ENCODE peak calls at places on chromosomes 6 and 20, in five cellular contexts. One of them, this sample, is unnamed.

GRCh38 chr6:79030023-79030422 is 48.0 kb downstream of the PHIP start:
- DNase-seq in IMR-90: no peak
- DNase-seq in K562: no peak
- DNase-seq in H1: no peak
- DNase-seq in A549: no peak
- DNase-seq in this sample: no peak

GRCh38 chr6:169092375-169092774 is 161.3 kb downstream of the THBS2 start:
- DNase-seq in K562: no peak
- DNase-seq in H1: no peak
- DNase-seq in IMR-90: peak
- DNase-seq in A549: no peak
- DNase-seq in this sample: no peak

GRCh38 chr20:34058831-34059230 is 53.2 kb downstream of the EIF2S2 start:
- DNase-seq in K562: no peak
- DNase-seq in A549: no peak
- DNase-seq in IMR-90: peak
- DNase-seq in H1: no peak
- DNase-seq in this sample: no peak

GRCh38 chr6:1821188-1822183 is 211.8 kb downstream of the FOXC1 start:
- DNase-seq in A549: no peak
- DNase-seq in H1: no peak
- DNase-seq in IMR-90: peak
- DNase-seq in K562: no peak
- DNase-seq in this sample: peak

GRCh38 chr6:36858407-36858981 is 16.1 kb downstream of the PPIL1 start:
- DNase-seq in H1: no peak
- DNase-seq in IMR-90: peak
- DNase-seq in A549: no peak
- DNase-seq in K562: no peak
- DNase-seq in this sample: peak

GRCh38 chr6:144986271-144986670 is 701.1 kb downstream of the UTRN start:
- DNase-seq in A549: no peak
- DNase-seq in K562: no peak
- DNase-seq in IMR-90: no peak
- DNase-seq in H1: no peak
- DNase-seq in this sample: no peak

GRCh38 chr6:159969204-159969912 is 476 bp downstream of the IGF2R start:
- DNase-seq in A549: no peak
- DNase-seq in IMR-90: peak
- DNase-seq in H1: no peak
- DNase-seq in K562: no peak
- DNase-seq in this sample: no peak

GRCh38 chr6:1770435-1770843 is 160.7 kb downstream of the FOXC1 start:
- DNase-seq in K562: no peak
- DNase-seq in A549: no peak
- DNase-seq in IMR-90: peak
- DNase-seq in H1: no peak
- DNase-seq in this sample: no peak

GRCh38 chr6:20811112-20811746 is 277.0 kb downstream of the CDKAL1 start:
- DNase-seq in IMR-90: peak
- DNase-seq in K562: peak
- DNase-seq in A549: peak
- DNase-seq in H1: peak
- DNase-seq in this sample: no peak

GRCh38 chr6:139751179-139751578 is 376.7 kb upstream of the CITED2 start:
- DNase-seq in A549: no peak
- DNase-seq in IMR-90: peak
- DNase-seq in H1: no peak
- DNase-seq in K562: no peak
- DNase-seq in this sample: no peak

GRCh38 chr6:136535880-136536620 is 14.2 kb downstream of the MAP7 start:
- DNase-seq in IMR-90: no peak
- DNase-seq in A549: no peak
- DNase-seq in H1: no peak
- DNase-seq in K562: no peak
- DNase-seq in this sample: no peak

GRCh38 chr6:163998496-163998895 is 584.0 kb downstream of the QKI start:
- DNase-seq in H1: no peak
- DNase-seq in IMR-90: no peak
- DNase-seq in A549: no peak
- DNase-seq in K562: no peak
- DNase-seq in this sample: no peak

GRCh38 chr6:75882734-75883133 is 133.7 kb downstream of the MYO6 start:
- DNase-seq in A549: no peak
- DNase-seq in IMR-90: peak
- DNase-seq in K562: no peak
- DNase-seq in H1: no peak
- DNase-seq in this sample: no peak

GRCh38 chr6:107113460-107114212 is 1.7 kb downstream of the BEND3 start:
- DNase-seq in K562: no peak
- DNase-seq in IMR-90: no peak
- DNase-seq in H1: no peak
- DNase-seq in A549: no peak
- DNase-seq in this sample: no peak

GRCh38 chr6:107116328-107116892 is 1.1 kb upstream of the BEND3 start:
- DNase-seq in K562: peak
- DNase-seq in H1: peak
- DNase-seq in A549: peak
- DNase-seq in IMR-90: no peak
- DNase-seq in this sample: no peak

GRCh38 chr6:107114213-107114871 is 973 bp downstream of the BEND3 start:
- DNase-seq in A549: peak
- DNase-seq in IMR-90: peak
- DNase-seq in H1: no peak
- DNase-seq in K562: peak
- DNase-seq in this sample: peak

GRCh38 chr6:107115695-107116327 is 496 bp upstream of the BEND3 start:
- DNase-seq in K562: peak
- DNase-seq in IMR-90: no peak
- DNase-seq in H1: no peak
- DNase-seq in A549: peak
- DNase-seq in this sample: peak

DNA sequence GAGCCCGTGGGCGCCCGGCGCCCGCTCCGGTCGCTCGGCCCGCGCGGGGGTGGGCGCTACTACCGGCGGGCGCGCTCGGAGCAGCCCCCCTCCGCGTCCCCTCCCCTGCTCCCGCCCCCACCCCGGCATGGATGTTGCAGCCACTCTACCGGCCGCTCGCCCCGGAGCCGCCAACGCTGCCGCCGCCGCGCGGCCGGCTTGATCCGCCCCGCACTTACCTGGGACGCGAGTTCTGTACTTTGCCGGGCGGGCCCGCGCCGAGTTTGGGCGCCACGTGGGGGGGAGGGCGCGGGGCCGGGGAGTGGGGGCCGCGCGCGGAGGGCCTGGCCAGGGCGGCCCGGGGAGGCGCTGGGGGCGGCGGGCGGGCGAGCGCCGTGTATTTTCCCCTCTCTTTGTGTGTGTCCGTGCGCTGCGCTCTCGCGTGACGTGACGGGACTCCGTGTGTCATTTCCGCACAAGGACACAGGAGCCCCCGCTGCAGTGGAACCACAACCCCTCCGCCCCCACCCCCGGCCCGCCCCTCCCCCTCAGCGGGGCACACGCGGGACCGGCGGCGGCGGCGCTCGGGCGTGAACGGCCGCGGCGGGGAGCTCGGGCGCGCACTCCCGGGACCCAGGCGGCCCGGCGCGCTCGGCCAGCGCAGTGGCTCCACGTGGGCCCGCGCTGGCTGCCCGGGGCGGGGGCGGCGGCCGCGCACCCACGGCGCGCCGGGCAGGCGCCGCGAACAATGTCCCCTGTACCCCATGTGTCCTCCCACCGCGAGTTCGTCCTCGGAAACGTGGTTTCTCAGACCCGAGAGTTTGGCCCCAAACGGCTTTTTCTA is at the start of gene BEND3:
- DNase-seq in A549: peak
- DNase-seq in H1: no peak
- DNase-seq in IMR-90: no peak
- DNase-seq in K562: peak
- DNase-seq in this sample: no peak
- TF ChIP-seq MAFK in A549: no peak
- TF ChIP-seq MAFK in H1: no peak
- TF ChIP-seq MAFK in IMR-90: no peak
- TF ChIP-seq MAFK in K562: no peak
- TF ChIP-seq MAFK in this sample: no peak

GRCh38 chr6:56079761-56080540 is 167.4 kb downstream of the COL21A1 start:
- DNase-seq in K562: no peak
- DNase-seq in IMR-90: no peak
- DNase-seq in H1: no peak
- DNase-seq in A549: no peak
- DNase-seq in this sample: no peak
- TF ChIP-seq MAFK in K562: no peak
- TF ChIP-seq MAFK in IMR-90: no peak
- TF ChIP-seq MAFK in H1: no peak
- TF ChIP-seq MAFK in A549: no peak
- TF ChIP-seq MAFK in this sample: no peak

DNA sequence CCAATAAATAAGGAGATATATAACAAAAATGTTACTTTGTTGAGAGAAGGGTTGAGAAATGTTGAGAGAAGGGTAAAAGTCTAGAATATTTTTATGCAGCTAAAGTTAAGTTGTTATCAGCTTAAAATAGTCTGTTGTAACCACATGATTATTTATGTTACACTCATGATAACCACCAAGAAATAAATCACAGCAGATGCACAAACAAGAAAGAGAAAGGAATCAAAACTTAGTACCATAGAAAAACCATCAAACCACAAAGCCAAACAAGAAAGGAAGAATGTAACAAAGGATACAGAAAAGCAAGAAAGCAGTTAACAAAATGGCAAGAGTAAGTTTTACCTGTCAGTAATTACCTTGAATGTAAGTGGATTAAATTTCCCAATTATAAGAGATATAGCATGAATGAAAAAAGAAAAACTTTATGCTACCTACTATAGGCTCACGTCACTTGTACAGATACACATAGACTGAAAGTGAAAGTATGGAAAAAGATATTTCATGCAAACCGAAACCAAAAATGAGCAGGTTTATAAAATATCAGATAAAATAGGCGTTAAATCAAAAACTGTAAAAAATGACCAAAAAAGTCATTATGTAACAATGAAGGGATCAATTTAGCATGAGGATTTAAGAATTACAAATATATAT is 93.6 kb downstream of the STXBP5 start:
- DNase-seq in K562: no peak
- DNase-seq in H1: no peak
- DNase-seq in A549: no peak
- DNase-seq in IMR-90: peak
- DNase-seq in this sample: no peak
- TF ChIP-seq MAFK in K562: no peak
- TF ChIP-seq MAFK in H1: no peak
- TF ChIP-seq MAFK in A549: no peak
- TF ChIP-seq MAFK in IMR-90: no peak
- TF ChIP-seq MAFK in this sample: no peak

GRCh38 chr6:165443462-165443861 is 134.1 kb upstream of the C6orf118 start:
- DNase-seq in K562: no peak
- DNase-seq in H1: no peak
- DNase-seq in A549: no peak
- DNase-seq in IMR-90: no peak
- DNase-seq in this sample: no peak
- TF ChIP-seq MAFK in K562: no peak
- TF ChIP-seq MAFK in H1: no peak
- TF ChIP-seq MAFK in A549: no peak
- TF ChIP-seq MAFK in IMR-90: no peak
- TF ChIP-seq MAFK in this sample: no peak

DNA sequence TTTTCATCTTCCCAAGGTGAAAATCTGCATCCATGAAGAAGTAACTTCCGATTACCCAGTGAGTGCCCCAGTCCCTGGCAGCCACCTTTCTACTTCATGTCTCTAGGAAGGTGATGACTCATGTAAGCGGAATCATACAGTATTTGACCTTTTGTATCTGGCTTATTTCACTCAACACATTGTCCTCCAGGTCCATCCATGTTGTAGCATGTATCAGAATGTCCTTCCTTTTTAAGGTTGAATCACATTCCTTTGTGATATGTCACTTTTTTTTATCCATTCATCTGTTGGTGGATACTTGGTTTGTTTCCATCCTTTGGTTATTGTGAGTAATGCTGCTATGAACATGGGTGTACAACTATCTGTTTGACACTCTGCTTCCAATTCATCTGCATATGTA is 176.3 kb upstream of the CDYL start:
- DNase-seq in K562: no peak
- DNase-seq in H1: no peak
- DNase-seq in IMR-90: peak
- DNase-seq in A549: peak
- DNase-seq in this sample: peak
- TF ChIP-seq MAFK in K562: no peak
- TF ChIP-seq MAFK in H1: no peak
- TF ChIP-seq MAFK in IMR-90: no peak
- TF ChIP-seq MAFK in A549: no peak
- TF ChIP-seq MAFK in this sample: no peak

GRCh38 chr6:24861934-24862333 is 63.2 kb upstream of the ARMH2 start:
- DNase-seq in H1: no peak
- DNase-seq in IMR-90: no peak
- DNase-seq in K562: no peak
- DNase-seq in A549: no peak
- DNase-seq in this sample: no peak
- TF ChIP-seq MAFK in H1: no peak
- TF ChIP-seq MAFK in IMR-90: no peak
- TF ChIP-seq MAFK in K562: no peak
- TF ChIP-seq MAFK in A549: no peak
- TF ChIP-seq MAFK in this sample: no peak

GRCh38 chr20:11850901-11851300 is 66.8 kb upstream of the BTBD3 start:
- DNase-seq in K562: no peak
- DNase-seq in A549: peak
- DNase-seq in IMR-90: peak
- DNase-seq in H1: no peak
- DNase-seq in this sample: no peak
- TF ChIP-seq MAFK in K562: no peak
- TF ChIP-seq MAFK in A549: no peak
- TF ChIP-seq MAFK in IMR-90: no peak
- TF ChIP-seq MAFK in H1: no peak
- TF ChIP-seq MAFK in this sample: no peak

GRCh38 chr6:138124096-138124495 is 16.9 kb upstream of the PERP start:
- DNase-seq in A549: no peak
- DNase-seq in H1: no peak
- DNase-seq in IMR-90: no peak
- DNase-seq in K562: no peak
- DNase-seq in this sample: no peak
- TF ChIP-seq MAFK in A549: no peak
- TF ChIP-seq MAFK in H1: no peak
- TF ChIP-seq MAFK in IMR-90: no peak
- TF ChIP-seq MAFK in K562: no peak
- TF ChIP-seq MAFK in this sample: no peak

DNA sequence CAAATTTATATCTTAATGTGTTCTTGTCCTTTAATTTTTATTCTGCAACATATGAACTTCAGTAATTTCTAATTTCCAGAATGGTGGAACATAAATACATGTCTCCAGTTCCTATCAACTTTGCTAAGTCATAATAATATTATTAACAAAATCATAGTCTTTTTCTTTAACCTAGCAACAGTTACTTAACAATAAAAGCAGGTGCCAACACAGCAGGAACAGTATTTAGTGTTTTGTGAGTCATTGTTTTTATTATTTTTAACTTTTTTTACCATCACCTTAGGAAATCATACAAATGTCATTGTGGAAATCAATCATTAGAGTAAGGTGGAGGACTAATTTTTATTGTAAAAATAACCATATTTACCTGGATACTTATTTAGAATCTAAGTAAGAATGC is 133.5 kb downstream of the PLCB1 start:
- DNase-seq in K562: no peak
- DNase-seq in A549: no peak
- DNase-seq in H1: no peak
- DNase-seq in IMR-90: no peak
- DNase-seq in this sample: no peak
- TF ChIP-seq MAFK in K562: no peak
- TF ChIP-seq MAFK in A549: no peak
- TF ChIP-seq MAFK in H1: no peak
- TF ChIP-seq MAFK in IMR-90: no peak
- TF ChIP-seq MAFK in this sample: no peak